ENCODE peak calls at places on chromosomes 2 and 18, in four cellular contexts. H is SK-N-SH, Z is GM12878, R is K562. D is an unnamed sample. For H4K20me1, the result is how much of the 10 kb centered on the place peaks cover.

GRCh38 chr2:102619414-102620319 is at the start of gene SLC9A2:
- DNase-seq in R (peak), H (peak), Z (no peak), D (no peak)

GRCh38 chr2:56749152-56749752 is 565.5 kb downstream of the CCDC85A start:
- DNase-seq in R (no peak), H (no peak), Z (no peak), D (peak)

GRCh38 chr2:156452971-156453370 is 16.8 kb downstream of the GPD2 start:
- DNase-seq in H (no peak), Z (no peak), R (no peak), D (no peak)

GRCh38 chr2:132623096-132623839 is 46.7 kb downstream of the LYPD1 start:
- DNase-seq in Z (no peak), H (no peak), R (no peak), D (no peak)

GRCh38 chr2:184599054-184599874 is 935 bp downstream of the ZNF804A start:
- DNase-seq in Z (no peak), H (peak), R (no peak), D (peak)

GRCh38 chr18:37019157-37019571 is 190.2 kb downstream of the KIAA1328 start:
- DNase-seq in R (no peak), H (peak), Z (no peak), D (no peak)

GRCh38 chr2:29105375-29105774 is 9.8 kb upstream of the CLIP4 start:
- DNase-seq in Z (no peak), H (no peak), R (no peak), D (no peak)

GRCh38 chr2:71951718-71952404 is 195.8 kb downstream of the CYP26B1 start:
- DNase-seq in R (no peak), Z (no peak), H (no peak), D (no peak)

GRCh38 chr18:78319264-78319663 is 660.4 kb upstream of the SALL3 start:
- DNase-seq in Z (no peak), R (no peak), H (no peak), D (no peak)

GRCh38 chr2:11286323-11286722 is 58.1 kb downstream of the ROCK2 start:
- DNase-seq in H (no peak), R (no peak), Z (no peak), D (no peak)

GRCh38 chr2:11290211-11290610 is 54.2 kb downstream of the ROCK2 start:
- DNase-seq in Z (no peak), R (no peak), H (no peak), D (no peak)

GRCh38 chr2:11286749-11287148 is 57.7 kb downstream of the ROCK2 start:
- DNase-seq in Z (no peak), H (peak), R (no peak), D (no peak)

GRCh38 chr2:11290713-11291112 is 53.7 kb downstream of the ROCK2 start:
- DNase-seq in Z (no peak), H (no peak), R (no peak), D (no peak)

DNA sequence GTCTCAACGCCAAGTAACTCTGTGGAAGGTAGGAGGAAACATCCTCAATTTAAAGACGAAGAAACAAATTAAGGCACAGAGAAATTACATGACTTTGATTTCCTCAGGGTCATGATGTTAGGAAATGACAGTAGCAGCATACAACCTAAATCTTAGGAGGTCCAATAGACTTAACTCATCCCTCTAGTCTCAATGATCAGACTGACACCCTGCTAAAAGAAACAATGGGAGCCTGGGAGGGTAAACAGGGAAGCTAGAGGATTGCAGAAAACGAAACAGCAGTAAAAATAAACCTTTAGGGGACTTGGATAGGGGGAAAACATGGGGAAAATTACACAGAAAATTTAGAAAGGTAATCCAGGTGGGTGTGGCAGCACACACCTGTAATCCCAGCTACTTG is 56.0 kb downstream of the ROCK2 start:
- DNase-seq in Z (no peak), R (no peak), H (no peak), D (no peak)
- H4K20me1 ChIP-seq in Z (under half), R (under half), H (half or more), D (under half)

DNA sequence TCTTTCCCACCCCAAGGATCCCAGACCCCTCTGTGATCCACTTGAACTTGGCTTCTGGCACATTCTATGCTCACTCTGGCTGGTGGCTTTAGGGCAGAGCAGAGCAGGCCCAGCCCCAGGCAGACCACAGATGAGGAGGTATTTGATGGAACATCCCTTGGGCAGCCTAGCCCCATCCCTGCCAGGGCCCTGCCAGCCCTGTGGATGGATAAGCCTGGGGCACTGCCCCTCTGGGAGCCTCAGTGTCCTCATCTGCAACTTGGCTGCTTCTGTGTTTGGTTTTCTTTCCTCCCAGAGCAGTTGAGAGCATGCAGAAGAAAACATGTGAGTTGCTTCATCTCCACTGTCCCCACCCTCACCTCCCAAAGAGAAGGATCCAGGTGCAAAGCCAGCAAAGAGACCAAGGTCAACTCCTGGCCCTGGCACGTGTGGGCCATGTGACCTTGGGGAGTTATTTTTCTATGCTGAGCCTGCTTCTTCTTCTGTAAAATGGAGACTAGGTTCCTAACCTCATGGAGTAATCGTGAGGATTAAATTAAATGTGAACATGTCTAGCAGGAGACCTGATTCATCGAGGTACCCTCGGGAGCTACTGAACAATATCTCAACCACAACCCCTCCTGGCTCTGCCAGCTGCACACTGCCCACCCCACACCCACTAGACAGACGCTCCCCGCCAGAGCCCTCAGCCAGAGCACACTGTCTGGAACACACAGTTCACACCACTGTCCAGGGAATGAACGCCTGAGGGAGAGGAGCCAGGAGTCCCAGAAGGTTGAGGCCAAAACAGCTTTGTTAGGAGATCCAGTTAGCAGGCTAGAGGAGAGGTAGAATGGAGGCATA is 14.6 kb upstream of the TNS1 start:
- DNase-seq in H (peak), Z (no peak), R (no peak), D (no peak)
- TF ChIP-seq ZBTB33 in H (no peak), Z (no peak), R (no peak), D (no peak)

DNA sequence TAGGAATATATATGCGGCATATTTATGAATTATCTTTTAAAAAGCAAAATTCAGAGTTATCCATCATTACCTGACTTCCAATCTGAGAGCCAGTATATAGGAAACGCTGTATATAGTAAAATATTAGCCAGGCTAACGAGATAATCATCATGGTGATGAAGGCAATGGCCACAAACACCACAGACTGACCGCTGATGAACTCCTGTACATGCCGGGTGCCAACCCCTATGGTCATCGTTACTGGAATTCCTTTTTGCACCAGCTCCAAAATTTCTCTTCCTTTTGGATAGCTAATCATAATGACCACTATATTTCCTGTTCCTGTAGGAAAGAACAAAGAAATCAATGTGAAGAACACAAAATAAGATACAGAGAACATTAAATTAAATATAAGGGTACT is 13.6 kb downstream of the RNF149 start:
- DNase-seq in H (no peak), R (no peak), Z (no peak), D (no peak)
- H4K20me1 ChIP-seq in H (half or more), R (under half), Z (under half), D (under half)

GRCh38 chr18:47881752-47882455 is 48.6 kb downstream of the SMAD2 start:
- DNase-seq in H (no peak), R (no peak), Z (no peak), D (peak)
- TF ChIP-seq ZBTB33 in H (no peak), R (no peak), Z (no peak), D (no peak)

GRCh38 chr2:65277791-65278449 is 50.3 kb downstream of the ACTR2 start:
- DNase-seq in Z (no peak), H (no peak), R (no peak), D (no peak)

GRCh38 chr2:65275141-65275540 is 47.5 kb downstream of the ACTR2 start:
- DNase-seq in R (no peak), H (no peak), Z (no peak), D (no peak)

GRCh38 chr2:65278450-65279030 is 50.9 kb downstream of the ACTR2 start:
- DNase-seq in H (no peak), R (no peak), Z (no peak), D (no peak)

GRCh38 chr2:65276604-65277003 is 49.0 kb downstream of the ACTR2 start:
- DNase-seq in R (no peak), Z (no peak), H (no peak), D (no peak)

GRCh38 chr2:65277118-65277517 is 49.5 kb downstream of the ACTR2 start:
- DNase-seq in R (no peak), H (no peak), Z (no peak), D (no peak)
- H4K20me1 ChIP-seq in R (under half), H (under half), Z (under half), D (under half)

DNA sequence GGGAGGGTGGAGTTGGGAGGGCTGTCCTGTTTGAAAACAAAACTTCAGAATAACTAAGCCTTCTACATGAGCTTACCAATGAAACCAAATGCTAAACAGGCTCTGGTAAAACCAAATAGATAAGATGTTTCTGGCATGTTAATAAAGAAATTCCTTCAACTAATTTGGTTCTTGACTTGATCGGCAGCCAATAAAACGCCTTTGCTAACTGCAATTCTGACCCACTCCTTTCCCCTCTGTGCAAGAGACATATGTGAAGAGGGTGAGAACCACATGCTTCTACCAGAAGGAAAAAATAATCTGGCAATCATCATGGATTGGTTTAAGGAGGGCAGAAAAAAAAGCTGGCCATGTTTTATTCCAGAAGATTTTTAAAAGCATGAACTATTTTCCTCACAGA is 20.9 kb downstream of the MAP4K3 start:
- DNase-seq in R (no peak), H (no peak), Z (no peak), D (no peak)
- TF ChIP-seq ZBTB33 in R (no peak), H (no peak), Z (no peak), D (no peak)

DNA sequence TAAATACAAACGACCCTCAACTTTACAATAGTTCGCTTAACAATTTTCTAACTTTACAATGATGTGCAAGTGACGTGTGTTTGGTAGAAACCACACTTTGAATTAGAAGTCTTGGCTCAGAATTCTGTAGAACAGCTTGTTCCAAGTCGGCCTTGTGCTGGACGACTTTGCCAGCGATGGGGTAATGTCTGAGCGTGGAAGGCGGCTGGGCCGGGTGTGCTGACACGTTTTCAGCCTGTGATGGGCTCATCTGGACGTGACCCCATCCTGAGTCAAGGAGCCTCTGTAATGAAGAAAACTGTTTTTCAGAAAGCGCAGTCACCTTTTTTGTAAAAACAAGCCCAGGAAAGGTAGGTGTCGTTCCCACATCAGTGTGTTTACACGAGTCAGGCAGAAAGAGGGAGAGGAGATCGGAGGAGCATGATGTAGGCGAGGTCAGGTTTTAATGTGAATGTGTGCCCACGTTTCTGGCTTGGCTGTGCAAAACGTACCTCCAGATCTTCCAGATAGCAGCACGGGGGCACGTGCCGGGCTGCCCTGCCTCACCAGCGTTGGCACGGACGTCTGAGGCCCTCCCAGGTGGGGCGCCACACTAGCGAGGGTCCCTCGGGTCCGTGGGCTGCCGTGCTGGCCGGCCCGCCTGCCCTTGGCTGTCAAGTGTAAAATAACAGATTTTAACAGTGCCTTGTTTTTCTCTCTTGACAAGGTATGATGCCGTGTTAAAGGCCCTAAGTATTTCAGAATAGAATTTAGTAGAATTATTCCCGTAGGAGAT is 54.6 kb downstream of the CTDP1 start:
- DNase-seq in H (no peak), Z (no peak), R (no peak), D (no peak)
- H4K20me1 ChIP-seq in H (under half), Z (under half), R (under half), D (under half)